ENCODE peak calls at places on chromosomes 6 and 20, in ten cellular contexts. Q is uterus, N is transverse colon, M is H54, S is Peyer's patch, U is IMR-90, P is ovary, V is heart left ventricle, L is esophagus muscularis mucosa, I is spleen. K is an unnamed sample.

GRCh38 chr20:60095456-60095855 is 137.2 kb downstream of the CDH26 start:
- DNase-seq in Q (no peak), N (no peak), M (no peak), S (no peak), U (no peak), P (no peak), V (no peak), L (no peak), I (no peak), K (no peak)

GRCh38 chr6:6994796-6995195 is 113.0 kb upstream of the RREB1 start:
- DNase-seq in Q (no peak), N (no peak), M (no peak), S (no peak), U (no peak), P (no peak), V (no peak), L (no peak), I (peak), K (no peak)

GRCh38 chr6:168320661-168321060 is 1.1 kb upstream of the DACT2 start:
- DNase-seq in Q (no peak), N (no peak), M (no peak), S (no peak), U (no peak), P (no peak), V (no peak), L (no peak), I (no peak), K (no peak)

GRCh38 chr6:50007821-50008220 is 14.0 kb downstream of the DEFB110 start:
- DNase-seq in Q (no peak), N (no peak), M (peak), S (no peak), U (peak), P (no peak), V (no peak), L (no peak), I (no peak), K (no peak)

GRCh38 chr6:137086031-137086430 is 41.3 kb upstream of the IL20RA start:
- DNase-seq in Q (no peak), N (no peak), M (no peak), S (no peak), U (no peak), P (no peak), V (no peak), L (no peak), I (no peak), K (no peak)

GRCh38 chr20:4040283-4041179 is 25.2 kb upstream of the RNF24 start:
- DNase-seq in Q (no peak), N (peak), M (no peak), S (peak), U (no peak), P (no peak), V (no peak), L (no peak), I (no peak), K (no peak)

GRCh38 chr20:23637282-23638221 is at the start of gene CST3:
- DNase-seq in Q (peak), N (peak), M (peak), S (peak), U (peak), P (peak), V (peak), L (peak), I (peak), K (peak)

GRCh38 chr6:89410231-89411018 is 1.6 kb downstream of the RRAGD start:
- DNase-seq in Q (no peak), N (no peak), M (no peak), S (no peak), U (no peak), P (no peak), V (no peak), L (peak), I (no peak), K (no peak)

GRCh38 chr6:2970753-2971419 is 481 bp downstream of the SERPINB6 start:
- DNase-seq in Q (peak), N (peak), M (peak), S (peak), U (peak), P (peak), V (peak), L (no peak), I (peak), K (peak)

GRCh38 chr20:9989066-9989724 is 45.6 kb upstream of the ANKEF1 start:
- DNase-seq in Q (no peak), N (no peak), M (no peak), S (no peak), U (peak), P (no peak), V (no peak), L (no peak), I (no peak), K (no peak)

GRCh38 chr20:24668384-24668702 is 198.9 kb downstream of the SYNDIG1 start:
- DNase-seq in Q (no peak), N (no peak), M (no peak), S (peak), U (no peak), P (no peak), V (no peak), L (no peak), I (peak), K (no peak)

DNA sequence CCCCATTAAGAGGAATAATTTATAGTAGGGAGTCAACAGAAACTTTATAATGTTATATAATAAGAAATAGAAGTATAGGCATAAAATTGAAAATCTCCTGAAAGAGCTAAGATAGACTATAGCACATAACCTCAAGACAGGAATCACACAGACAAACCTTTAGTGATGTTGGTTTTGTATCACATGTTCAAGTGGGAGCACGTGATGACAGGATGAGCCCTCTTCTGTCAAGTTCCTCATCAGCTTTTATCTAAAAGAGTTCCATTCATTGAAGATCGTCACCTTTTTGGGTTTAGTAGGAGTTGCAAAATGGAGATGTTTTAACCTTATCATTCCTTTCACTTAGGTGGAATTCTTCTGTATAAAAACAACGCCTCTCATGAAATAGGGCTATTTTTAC is 127.0 kb downstream of the MCHR2 start:
- DNase-seq in Q (no peak), N (no peak), M (no peak), S (no peak), U (no peak), P (no peak), V (no peak), L (no peak), I (no peak), K (no peak)
- TF ChIP-seq POLR2A in Q (no peak), N (no peak), M (no peak), S (no peak), U (no peak), P (no peak), V (no peak), L (no peak), I (no peak), K (no peak)

GRCh38 chr6:163777706-163778105 is 363.2 kb downstream of the QKI start:
- DNase-seq in Q (no peak), N (no peak), M (no peak), S (no peak), U (no peak), P (no peak), V (no peak), L (no peak), I (no peak), K (no peak)

GRCh38 chr6:163779727-163780284 is 365.3 kb downstream of the QKI start:
- DNase-seq in Q (no peak), N (no peak), M (no peak), S (no peak), U (no peak), P (no peak), V (no peak), L (no peak), I (no peak), K (no peak)

GRCh38 chr6:163776549-163777378 is 362.2 kb downstream of the QKI start:
- DNase-seq in Q (no peak), N (no peak), M (no peak), S (no peak), U (no peak), P (no peak), V (no peak), L (no peak), I (no peak), K (peak)

GRCh38 chr6:163775313-163775712 is 360.8 kb downstream of the QKI start:
- DNase-seq in Q (no peak), N (no peak), M (no peak), S (no peak), U (no peak), P (no peak), V (no peak), L (no peak), I (no peak), K (no peak)

DNA sequence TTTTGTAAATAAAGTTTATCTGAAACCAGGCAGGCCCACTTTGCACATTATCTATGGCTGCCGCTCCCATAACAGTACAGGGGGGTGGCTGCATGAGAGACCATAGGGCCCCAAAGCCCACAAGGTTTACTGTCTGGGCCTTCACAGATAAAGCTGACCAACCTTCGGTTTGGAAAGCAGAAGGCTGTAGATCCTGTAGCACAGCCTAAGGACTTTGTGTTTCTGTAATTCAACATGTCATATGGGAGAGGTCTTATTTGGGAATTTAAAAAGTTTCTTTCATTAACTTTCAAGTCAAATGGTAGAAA is 362.8 kb downstream of the QKI start:
- DNase-seq in Q (no peak), N (no peak), M (no peak), S (no peak), U (no peak), P (no peak), V (no peak), L (no peak), I (no peak), K (peak)
- TF ChIP-seq POLR2A in Q (no peak), N (no peak), M (no peak), S (no peak), U (no peak), P (no peak), V (no peak), L (no peak), I (no peak), K (peak)

DNA sequence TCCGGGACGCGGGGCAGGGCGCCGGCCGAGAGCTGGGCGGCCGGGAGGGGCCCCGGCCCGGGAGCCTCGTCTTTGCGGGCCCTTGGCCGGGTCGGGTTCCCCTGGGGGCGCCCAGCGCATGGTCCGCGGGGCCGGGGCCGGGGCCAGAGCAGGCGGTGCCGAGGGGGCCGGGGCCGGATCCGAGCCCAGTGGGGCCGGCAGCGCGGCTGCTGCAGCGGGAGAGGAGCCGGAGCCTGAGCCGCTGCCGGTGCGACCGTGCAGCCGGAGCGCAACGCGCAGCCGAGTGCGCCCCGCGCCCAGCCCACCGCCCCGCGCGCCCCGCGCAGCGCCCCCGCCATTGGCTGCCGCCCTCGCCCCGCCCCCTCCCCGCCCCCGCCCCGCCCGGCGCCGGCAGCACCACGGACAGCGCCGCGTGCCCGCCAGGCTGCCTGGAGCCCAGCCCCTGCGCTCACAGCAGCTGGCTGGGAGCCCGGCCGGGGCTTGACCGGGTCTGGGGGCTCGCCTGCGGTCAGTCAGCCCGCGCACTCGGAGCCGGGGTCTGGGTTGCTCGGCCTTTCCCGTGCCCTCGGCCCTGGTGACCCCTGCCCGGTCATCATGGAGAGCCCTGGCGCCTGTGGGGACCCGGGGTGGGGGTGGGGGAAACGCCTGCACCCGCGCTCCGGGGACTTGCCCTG is at the start of gene HRH3:
- DNase-seq in Q (no peak), N (peak), M (no peak), S (peak), U (no peak), P (peak), V (no peak), L (no peak), I (peak), K (peak)
- TF ChIP-seq POLR2A in Q (no peak), N (no peak), M (no peak), S (no peak), U (no peak), P (no peak), V (no peak), L (no peak), I (no peak), K (no peak)

GRCh38 chr6:15247750-15248450 is 2.0 kb downstream of the JARID2 start:
- DNase-seq in Q (peak), N (peak), M (peak), S (peak), U (peak), P (peak), V (peak), L (no peak), I (peak), K (peak)
- TF ChIP-seq POLR2A in Q (no peak), N (peak), M (peak), S (peak), U (peak), P (peak), V (no peak), L (no peak), I (no peak), K (peak)

DNA sequence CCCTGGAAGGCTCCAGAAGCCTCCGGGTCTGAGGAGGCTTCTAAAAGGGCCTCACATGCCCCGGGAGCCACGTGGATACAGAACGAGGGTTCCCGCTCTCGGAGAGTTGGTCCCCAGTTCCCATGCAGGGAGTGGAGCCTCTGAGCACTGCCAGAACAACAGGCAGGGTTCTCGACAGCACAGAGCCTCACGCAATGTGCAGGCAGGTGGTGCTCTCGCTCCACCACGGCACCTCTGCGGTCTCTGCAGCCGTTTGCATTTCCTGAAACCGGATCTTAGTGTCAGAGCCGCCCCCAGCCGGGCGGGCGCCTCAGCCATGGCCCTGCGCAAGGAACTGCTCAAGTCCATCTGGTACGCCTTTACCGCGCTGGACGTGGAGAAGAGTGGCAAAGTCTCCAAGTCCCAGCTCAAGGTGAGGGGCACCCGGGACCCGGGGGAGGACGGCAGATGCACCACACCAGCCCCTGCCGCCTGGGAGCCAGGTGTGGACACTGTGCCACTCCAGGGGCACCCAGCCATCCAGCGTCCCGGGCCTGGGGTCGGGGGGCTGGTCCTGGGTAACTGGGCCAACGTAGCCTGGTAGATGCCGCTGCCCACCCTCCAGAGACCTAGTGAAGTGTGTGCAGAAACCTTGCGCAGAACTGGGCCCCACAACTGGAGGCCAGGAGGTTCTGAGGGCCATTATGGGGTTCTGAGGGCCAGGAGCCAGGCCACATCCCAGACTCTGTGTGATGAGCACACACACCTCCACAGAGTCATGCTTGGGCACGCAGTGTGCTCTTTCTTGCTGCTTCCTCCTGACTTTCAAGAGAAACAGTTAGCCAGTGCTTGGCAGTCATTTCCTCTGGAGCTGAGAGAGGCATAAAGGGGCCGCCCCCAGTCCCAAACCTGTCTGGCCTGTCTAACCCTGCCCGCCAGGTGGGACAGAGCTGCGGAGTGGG is at the start of gene DEF6:
- DNase-seq in Q (peak), N (peak), M (peak), S (peak), U (peak), P (peak), V (peak), L (no peak), I (peak), K (peak)
- TF ChIP-seq POLR2A in Q (peak), N (peak), M (no peak), S (peak), U (no peak), P (no peak), V (no peak), L (no peak), I (no peak), K (peak)

K was measured in erythroblast.